ENCODE peak calls at places on chromosome 10, in six cellular contexts. P is kidney; J is effector memory CD4-positive, alpha-beta T cell; H is left ventricle myocardium inferior; F is hepatocyte; M is CD8-positive, alpha-beta memory T cell. Q is an unnamed sample. For H3K9me3, the result is how much of the 10 kb centered on the place peaks cover.

GRCh38 chr10:69901623-69902505 is 100.2 kb downstream of the COL13A1 start:
- DNase-seq in P (peak), J (no peak), H (no peak), F (peak), M (no peak), Q (peak)

GRCh38 chr10:91210435-91210834 is 10.0 kb upstream of the PCGF5 start:
- DNase-seq in P (no peak), J (no peak), H (no peak), F (peak), M (peak), Q (no peak)

GRCh38 chr10:69073025-69073424 is 14.9 kb upstream of the SRGN start:
- DNase-seq in P (no peak), J (no peak), H (no peak), F (no peak), M (no peak), Q (no peak)

GRCh38 chr10:14330390-14331071 is at the start of gene FRMD4A:
- DNase-seq in P (no peak), J (no peak), H (no peak), F (no peak), M (no peak), Q (no peak)

GRCh38 chr10:5525581-5526271 is 965 bp downstream of the CALML3 start:
- DNase-seq in P (no peak), J (no peak), H (no peak), F (no peak), M (no peak), Q (no peak)

GRCh38 chr10:59227136-59227673 is 50.8 kb downstream of the PHYHIPL start:
- DNase-seq in P (no peak), J (no peak), H (no peak), F (no peak), M (no peak), Q (no peak)

GRCh38 chr10:16988900-16989299 is 140.7 kb downstream of the CUBN start:
- DNase-seq in P (no peak), J (no peak), H (no peak), F (no peak), M (no peak), Q (no peak)

GRCh38 chr10:28169525-28169924 is 133.3 kb downstream of the MPP7 start:
- DNase-seq in P (no peak), J (no peak), H (no peak), F (no peak), M (no peak), Q (no peak)

GRCh38 chr10:61904711-61905445 is 3.4 kb downstream of the ARID5B start:
- DNase-seq in P (no peak), J (no peak), H (no peak), F (peak), M (no peak), Q (peak)

GRCh38 chr10:68517188-68517587 is 10.1 kb downstream of the SLC25A16 start:
- DNase-seq in P (no peak), J (no peak), H (no peak), F (peak), M (no peak), Q (no peak)

GRCh38 chr10:114408968-114409444 is 4.7 kb upstream of the AFAP1L2 start:
- DNase-seq in P (no peak), J (no peak), H (no peak), F (no peak), M (no peak), Q (no peak)

GRCh38 chr10:84221916-84222315 is 3.4 kb downstream of the LRIT2 start:
- DNase-seq in P (no peak), J (no peak), H (no peak), F (no peak), M (no peak), Q (no peak)

GRCh38 chr10:25972631-25973030 is 38.6 kb downstream of the MYO3A start:
- DNase-seq in P (no peak), J (no peak), H (no peak), F (no peak), M (no peak), Q (no peak)

GRCh38 chr10:7054915-7055314 is 355.9 kb downstream of the SFMBT2 start:
- DNase-seq in P (no peak), J (no peak), H (no peak), F (no peak), M (no peak), Q (no peak)

GRCh38 chr10:110498087-110498981 is 627 bp downstream of the DUSP5 start:
- DNase-seq in P (peak), J (peak), H (peak), F (peak), M (peak), Q (peak)

GRCh38 chr10:79320785-79321493 is 26.3 kb upstream of the PPIF start:
- DNase-seq in P (no peak), J (no peak), H (no peak), F (no peak), M (no peak), Q (no peak)

GRCh38 chr10:113386005-113386404 is 166.8 kb upstream of the HABP2 start:
- DNase-seq in P (no peak), J (no peak), H (no peak), F (no peak), M (no peak), Q (peak)

GRCh38 chr10:121539757-121540156 is 58.5 kb downstream of the FGFR2 start:
- DNase-seq in P (no peak), J (no peak), H (no peak), F (no peak), M (no peak), Q (no peak)

GRCh38 chr10:110803830-110804338 is 67.8 kb upstream of the PDCD4 start:
- DNase-seq in P (no peak), J (no peak), H (no peak), F (peak), M (peak), Q (peak)

GRCh38 chr10:113560071-113560470 is 7.2 kb downstream of the HABP2 start:
- DNase-seq in P (no peak), J (no peak), H (no peak), F (no peak), M (no peak), Q (no peak)

GRCh38 chr10:67571503-67571902 is 124.5 kb downstream of the CTNNA3 start:
- DNase-seq in P (no peak), J (no peak), H (no peak), F (no peak), M (no peak), Q (no peak)

GRCh38 chr10:120514959-120515358 is 57.9 kb downstream of the PLPP4 start:
- DNase-seq in P (no peak), J (no peak), H (no peak), F (no peak), M (no peak), Q (no peak)

GRCh38 chr10:58666024-58666423 is 153.4 kb downstream of the BICC1 start:
- DNase-seq in P (no peak), J (peak), H (no peak), F (peak), M (peak), Q (peak)

GRCh38 chr10:1538531-1539061 is 198.7 kb downstream of the ADARB2 start:
- DNase-seq in P (peak), J (no peak), H (no peak), F (no peak), M (no peak), Q (no peak)

GRCh38 chr10:132243141-132243540 is 56.4 kb downstream of the DPYSL4 start:
- DNase-seq in P (no peak), J (no peak), H (no peak), F (no peak), M (no peak), Q (no peak)
- H3K27ac ChIP-seq in P (no peak), J (no peak), H (no peak), F (no peak), M (no peak), Q (no peak)

DNA sequence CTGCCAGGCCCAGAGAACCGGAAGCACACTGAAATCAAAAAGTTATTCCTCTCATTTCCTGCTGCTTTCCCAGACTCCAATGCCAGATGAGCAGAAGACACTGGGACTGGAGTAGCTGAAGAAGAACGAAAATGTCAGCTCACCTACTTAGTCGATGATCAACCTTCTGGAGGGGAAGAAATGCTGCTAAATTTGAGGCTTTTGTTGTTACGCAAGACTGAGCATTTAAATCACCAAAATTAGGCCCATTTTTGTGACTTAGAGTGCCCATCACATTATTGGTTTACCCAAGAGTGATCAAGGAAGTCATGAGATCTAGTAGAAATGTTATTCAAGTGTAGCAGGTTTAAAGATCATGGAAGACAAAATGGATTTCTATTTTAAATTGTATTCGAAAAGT is 182.1 kb upstream of the PLXDC2 start:
- DNase-seq in P (no peak), J (no peak), H (no peak), F (no peak), M (no peak), Q (no peak)
- H3K4me3 ChIP-seq in P (no peak), J (no peak), H (no peak), F (no peak), M (no peak), Q (no peak)

DNA sequence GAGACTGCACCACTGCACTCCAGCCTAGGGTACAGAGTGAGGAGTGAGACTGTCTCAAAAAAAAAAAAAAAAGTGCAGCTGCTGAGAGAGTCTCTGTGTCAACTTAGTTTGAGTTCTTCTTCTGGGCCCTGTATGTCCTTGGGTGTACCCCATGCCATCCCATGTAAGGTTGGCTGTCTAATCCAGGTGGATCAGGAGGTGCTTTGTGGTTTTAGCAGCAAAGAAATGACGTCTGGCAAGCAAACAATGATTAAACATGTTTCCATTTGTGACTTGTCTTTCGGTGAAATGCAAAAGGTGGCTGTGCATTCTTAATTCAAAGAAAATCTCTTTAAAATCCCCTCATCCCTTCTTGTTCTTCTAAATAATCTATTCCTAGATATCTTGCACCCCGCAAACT is 255.9 kb downstream of the ANKRD30A start:
- DNase-seq in P (no peak), J (no peak), H (no peak), F (no peak), M (no peak), Q (no peak)
- H3K9me3 ChIP-seq in P (under half), J (under half), H (under half), F (under half), M (under half), Q (under half)

DNA sequence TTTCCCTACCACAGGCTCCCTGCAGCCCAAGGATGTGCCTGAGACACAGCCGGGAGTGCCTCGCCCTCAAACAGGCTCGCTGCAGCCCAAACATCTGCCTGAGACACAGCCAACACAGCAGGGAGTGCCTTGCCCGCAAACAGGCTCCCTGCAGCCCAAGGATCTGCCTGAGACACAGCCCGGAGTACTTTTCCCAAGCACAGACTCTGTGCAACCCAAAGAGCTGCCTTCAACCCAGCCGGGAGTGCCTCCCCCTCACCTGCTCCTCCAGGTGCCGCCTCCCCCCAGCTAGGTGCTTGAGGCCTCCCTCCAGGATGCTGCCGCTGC is 42.9 kb downstream of the ANTXRL start:
- DNase-seq in P (peak), J (no peak), H (no peak), F (no peak), M (no peak), Q (no peak)
- H3K27ac ChIP-seq in P (no peak), J (no peak), H (no peak), F (no peak), M (no peak), Q (no peak)

GRCh38 chr10:88642254-88642653 is 22.0 kb upstream of the LIPF start:
- DNase-seq in P (no peak), J (no peak), H (no peak), F (no peak), M (no peak), Q (no peak)
- H3K4me3 ChIP-seq in P (no peak), J (no peak), H (no peak), F (no peak), M (no peak), Q (no peak)

DNA sequence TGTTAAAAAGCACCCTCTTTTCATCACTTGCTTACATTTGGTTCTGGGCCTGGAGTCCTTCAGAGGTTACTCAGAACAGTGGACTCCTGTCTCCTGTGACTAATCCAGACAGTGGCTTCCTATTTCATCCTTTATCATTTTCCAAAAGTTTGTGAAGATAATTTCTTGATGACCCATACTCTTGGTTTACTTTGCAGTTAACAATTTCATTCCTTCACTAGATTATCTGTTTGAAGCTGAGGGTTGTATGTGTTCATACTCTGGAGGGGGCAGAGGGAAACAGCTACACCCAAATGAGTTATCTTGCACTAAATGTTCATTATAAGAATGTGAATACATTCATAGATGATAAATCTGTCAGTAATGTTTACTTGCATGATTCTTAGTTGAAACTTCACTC is 124.7 kb downstream of the ZNF248 start:
- DNase-seq in P (no peak), J (no peak), H (no peak), F (no peak), M (no peak), Q (no peak)
- H3K9me3 ChIP-seq in P (under half), J (under half), H (under half), F (under half), M (under half), Q (under half)

GRCh38 chr10:33084388-33084896 is 126.4 kb upstream of the ITGB1 start:
- DNase-seq in P (no peak), J (no peak), H (no peak), F (no peak), M (no peak), Q (no peak)
- H3K27ac ChIP-seq in P (no peak), J (no peak), H (no peak), F (no peak), M (no peak), Q (no peak)

DNA sequence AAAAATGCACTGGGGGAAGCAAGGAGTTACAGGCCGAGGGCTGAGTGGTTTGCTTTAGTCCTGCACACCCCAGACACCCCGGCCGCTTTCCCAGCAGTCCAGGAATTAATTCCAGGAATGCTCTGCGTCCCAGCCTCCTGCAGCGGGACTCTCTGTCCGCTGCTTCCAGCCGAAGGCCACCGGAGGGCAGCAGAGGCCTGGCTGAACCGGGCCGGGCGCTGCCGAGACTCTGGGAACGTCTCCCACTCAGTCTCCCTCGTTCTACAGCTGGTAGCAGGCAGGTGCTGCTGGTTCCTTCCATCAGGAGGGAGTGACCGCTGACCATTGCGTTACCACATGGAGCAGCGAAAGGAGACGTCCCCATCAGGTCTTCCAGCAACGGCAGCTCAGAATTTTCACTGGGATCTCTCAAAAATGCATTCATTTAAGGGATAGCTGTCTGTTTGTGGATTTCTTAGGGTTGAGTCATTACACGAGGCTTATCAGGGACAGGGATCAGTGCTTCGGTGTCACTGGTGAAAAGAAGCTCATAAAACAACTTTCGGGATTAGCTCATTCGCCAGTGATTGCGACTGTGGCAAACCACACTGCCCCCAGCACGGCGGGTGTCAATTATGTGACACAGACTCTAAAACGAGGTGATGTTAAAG is 24.9 kb upstream of the PITRM1 start:
- DNase-seq in P (peak), J (peak), H (peak), F (peak), M (peak), Q (peak)
- H3K4me3 ChIP-seq in P (peak), J (peak), H (peak), F (no peak), M (peak), Q (no peak)